ENCODE peak calls at places on chromosomes 3 and 15, in five cellular contexts. W, M, J, R and K are unnamed samples.

GRCh38 chr15:40460404-40460803 is 10.4 kb upstream of the CHST14 start:
- DNase-seq in W (no peak), M (no peak), J (no peak), R (no peak), K (no peak)

GRCh38 chr3:141575879-141576743 is 89.3 kb downstream of the RASA2 start:
- DNase-seq in W (peak), M (no peak), J (no peak), R (no peak), K (no peak)

GRCh38 chr3:140629351-140630137 is 48.3 kb upstream of the TRIM42 start:
- DNase-seq in W (no peak), M (no peak), J (no peak), R (no peak), K (no peak)

GRCh38 chr3:34388836-34389235 is 590.4 kb downstream of the PDCD6IP start:
- DNase-seq in W (no peak), M (no peak), J (no peak), R (no peak), K (no peak)

GRCh38 chr15:96344120-96344705 is 13.7 kb downstream of the NR2F2 start:
- DNase-seq in W (no peak), M (no peak), J (no peak), R (no peak), K (no peak)

GRCh38 chr3:112807685-112808084 is 39.0 kb downstream of the CD200R1L start:
- DNase-seq in W (no peak), M (no peak), J (no peak), R (no peak), K (no peak)

GRCh38 chr15:71332605-71333004 is 217.3 kb downstream of the THSD4 start:
- DNase-seq in W (no peak), M (no peak), J (no peak), R (no peak), K (no peak)

GRCh38 chr3:193134895-193135294 is 106.1 kb upstream of the PLAAT1 start:
- DNase-seq in W (no peak), M (no peak), J (no peak), R (no peak), K (no peak)

GRCh38 chr15:99239545-99240198 is 9.7 kb downstream of the TTC23 start:
- DNase-seq in W (no peak), M (no peak), J (no peak), R (no peak), K (no peak)

GRCh38 chr3:189393598-189393997 is 221.8 kb downstream of the TPRG1 start:
- DNase-seq in W (peak), M (no peak), J (no peak), R (no peak), K (no peak)

GRCh38 chr3:50600141-50600753 is 11.3 kb downstream of the CISH start:
- DNase-seq in W (no peak), M (no peak), J (no peak), R (no peak), K (no peak)

GRCh38 chr3:3806856-3807255 is 7.6 kb downstream of the LRRN1 start:
- DNase-seq in W (no peak), M (no peak), J (no peak), R (no peak), K (no peak)

GRCh38 chr15:101635944-101636727 is 16.0 kb downstream of the TM2D3 start:
- DNase-seq in W (no peak), M (no peak), J (no peak), R (no peak), K (no peak)

GRCh38 chr3:176633511-176633910 is 563.8 kb downstream of the TBL1XR1 start:
- DNase-seq in W (no peak), M (no peak), J (no peak), R (no peak), K (no peak)

GRCh38 chr15:76674883-76675282 is 230.3 kb downstream of the SCAPER start:
- DNase-seq in W (no peak), M (no peak), J (no peak), R (no peak), K (no peak)

GRCh38 chr3:196122021-196122687 is 40.3 kb upstream of the TFRC start:
- DNase-seq in W (no peak), M (no peak), J (peak), R (no peak), K (no peak)
- H3K27ac ChIP-seq in W (no peak), M (no peak), J (no peak), R (no peak), K (no peak)

GRCh38 chr3:194485876-194486539 is 794 bp downstream of the ATP13A3 start:
- DNase-seq in W (no peak), M (peak), J (peak), R (peak), K (peak)

GRCh38 chr3:194484614-194485013 is 2.2 kb downstream of the ATP13A3 start:
- DNase-seq in W (no peak), M (no peak), J (no peak), R (no peak), K (no peak)

GRCh38 chr3:194485471-194485875 is 1.3 kb downstream of the ATP13A3 start:
- DNase-seq in W (no peak), M (no peak), J (no peak), R (no peak), K (no peak)

GRCh38 chr3:194482196-194482593 is 4.6 kb downstream of the ATP13A3 start:
- DNase-seq in W (no peak), M (no peak), J (no peak), R (no peak), K (no peak)

DNA sequence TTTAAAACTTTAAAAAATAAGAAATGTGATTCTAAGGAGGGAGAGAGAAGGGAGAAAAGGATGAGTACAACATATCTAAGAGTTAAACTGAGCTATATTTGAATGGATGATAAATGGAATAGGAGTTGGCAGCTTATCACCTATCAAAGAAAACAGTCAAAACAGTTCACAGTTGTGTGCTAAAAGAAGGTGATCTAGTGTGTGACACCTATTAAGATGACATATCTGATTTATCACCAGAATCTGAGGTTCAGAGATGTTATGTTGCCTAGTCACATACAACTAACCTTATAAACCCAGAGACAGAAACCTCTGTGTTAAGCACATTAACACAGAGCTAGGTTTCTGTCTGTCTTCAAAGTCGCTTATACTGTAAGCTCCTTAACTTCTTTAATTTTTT is 3.0 kb downstream of the ATP13A3 start:
- DNase-seq in W (no peak), M (no peak), J (no peak), R (no peak), K (no peak)
- H3K4me3 ChIP-seq in W (no peak), M (no peak), J (no peak), R (no peak), K (no peak)

DNA sequence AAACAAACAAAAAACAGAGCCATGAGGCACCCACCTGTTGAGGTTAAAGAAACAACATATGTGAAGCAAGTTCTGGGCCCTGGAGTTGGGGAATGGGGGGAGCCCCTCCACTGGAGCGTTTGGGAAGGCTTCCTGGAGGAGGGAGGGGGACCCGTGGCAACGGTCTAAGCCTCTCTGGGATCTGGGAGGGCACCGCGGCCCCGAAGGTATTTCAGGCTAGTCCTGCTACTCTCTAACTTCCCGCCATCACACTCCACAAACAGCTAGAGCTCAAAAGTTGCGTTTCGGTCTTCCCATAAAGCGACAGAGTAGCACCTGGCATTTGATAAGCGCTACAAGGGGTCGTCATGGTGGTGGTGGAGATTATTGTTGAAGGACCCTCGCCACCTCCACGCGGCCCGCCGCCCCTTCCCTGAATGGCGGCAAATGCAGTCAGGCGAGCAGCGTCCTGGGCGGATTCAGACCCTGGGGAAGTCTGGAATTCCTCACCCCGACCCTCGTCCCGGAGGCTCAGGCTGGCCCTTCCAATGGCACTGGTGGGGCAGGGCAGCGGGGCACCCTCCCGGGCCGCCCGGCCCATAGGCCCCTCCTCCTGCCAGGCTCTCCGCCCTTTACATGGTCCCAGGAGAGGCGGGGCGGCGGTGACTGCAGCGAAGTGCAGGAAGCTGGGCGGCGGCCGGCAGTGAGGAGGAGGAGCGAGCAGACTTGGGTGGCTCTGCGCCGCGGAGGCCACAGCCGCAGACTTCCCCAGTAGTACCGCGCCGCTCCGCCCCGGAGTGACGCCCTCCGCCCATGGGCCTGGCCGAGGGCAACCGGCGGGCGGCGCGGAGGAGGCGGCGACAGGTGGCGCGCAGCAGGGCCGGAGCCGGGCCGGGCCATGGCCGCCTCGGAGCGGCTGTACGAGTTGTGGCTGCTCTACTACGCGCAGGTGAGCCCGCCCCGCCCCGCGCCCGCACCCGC is at the start of gene NBEAL2:
- DNase-seq in W (peak), M (peak), J (peak), R (peak), K (peak)
- TF ChIP-seq POLR2A in W (peak), M (peak), J (no peak), R (peak), K (peak)

GRCh38 chr3:123739754-123740153 is 144.4 kb downstream of the MYLK start:
- DNase-seq in W (no peak), M (no peak), J (no peak), R (no peak), K (no peak)

GRCh38 chr3:123741058-123741511 is 143.0 kb downstream of the MYLK start:
- DNase-seq in W (no peak), M (no peak), J (no peak), R (no peak), K (no peak)

GRCh38 chr3:123743121-123743520 is 141.0 kb downstream of the MYLK start:
- DNase-seq in W (no peak), M (no peak), J (no peak), R (no peak), K (no peak)

GRCh38 chr3:123739146-123739545 is 145.0 kb downstream of the MYLK start:
- DNase-seq in W (no peak), M (no peak), J (no peak), R (no peak), K (no peak)

DNA sequence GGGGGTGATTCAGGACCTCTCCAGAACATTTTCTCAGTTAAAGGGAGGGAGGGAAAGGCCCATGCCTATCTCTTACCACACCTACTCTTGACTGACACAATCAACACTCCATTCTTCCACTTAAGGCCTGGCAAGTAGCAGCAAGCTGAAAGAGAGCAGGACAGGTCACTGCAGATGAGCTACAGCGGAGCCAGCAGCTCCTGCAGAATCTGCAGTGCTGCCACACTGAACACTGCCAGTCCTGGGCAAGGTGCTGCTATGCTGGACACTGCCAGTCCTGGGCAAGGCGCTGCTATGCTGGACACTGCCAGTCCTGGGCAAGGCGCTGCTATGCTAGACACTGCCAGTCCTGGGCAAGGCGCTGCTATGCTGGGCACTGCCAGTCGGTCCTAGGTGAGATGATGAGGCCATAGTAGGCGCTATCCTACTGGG is 143.7 kb downstream of the MYLK start:
- DNase-seq in W (no peak), M (no peak), J (peak), R (no peak), K (no peak)
- H3K27ac ChIP-seq in W (peak), M (no peak), J (peak), R (no peak), K (no peak)

GRCh38 chr3:45145223-45145622 is 955 bp downstream of the CDCP1 start:
- DNase-seq in W (no peak), M (no peak), J (peak), R (no peak), K (no peak)
- H3K4me3 ChIP-seq in W (peak), M (peak), J (peak), R (no peak), K (peak)

GRCh38 chr3:95460274-95460673 is 1354.1 kb upstream of the EPHA6 start:
- DNase-seq in W (no peak), M (no peak), J (no peak), R (peak), K (peak)

DNA sequence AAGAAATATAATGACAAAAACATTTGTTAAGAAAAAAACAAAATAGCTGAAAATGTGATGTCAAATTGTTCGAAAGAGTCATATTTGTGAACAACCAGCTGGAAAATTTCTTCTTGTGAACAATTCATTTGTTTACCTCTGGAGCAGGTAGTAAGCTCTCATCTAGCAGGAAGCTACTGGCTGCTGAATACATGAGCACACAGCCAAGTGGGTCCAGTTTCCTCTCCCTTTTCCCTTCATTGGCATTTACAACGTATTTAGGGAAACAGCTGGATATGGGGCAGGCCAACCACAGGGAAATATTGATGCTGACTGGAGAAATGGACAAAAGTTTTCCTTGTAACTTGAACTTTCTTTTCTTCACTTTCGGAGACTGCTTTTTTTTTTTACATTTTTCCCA is 1354.7 kb upstream of the EPHA6 start:
- DNase-seq in W (no peak), M (no peak), J (no peak), R (no peak), K (no peak)
- TF ChIP-seq POLR2A in W (no peak), M (no peak), J (no peak), R (no peak), K (no peak)